ENCODE peak calls at places on chromosome 6, in ten cellular contexts. E, Z, I, N, R, Q, P, Y, W and D are unnamed samples.

GRCh38 chr6:11814819-11815218 is 36.2 kb upstream of the ADTRP start:
- DNase-seq in P (no peak), Y (no peak), I (no peak), W (no peak), N (no peak), Z (no peak), R (no peak), E (no peak), Q (no peak), D (no peak)

GRCh38 chr6:170129691-170130171 is 161.1 kb downstream of the DLL1 start:
- DNase-seq in Y (peak; percentile 71), Q (peak; percentile 30), Z (no peak), W (peak; percentile 38), E (no peak), I (peak; percentile 86), R (peak; percentile 29), N (no peak), P (peak; percentile 81), D (no peak)

GRCh38 chr6:51562198-51562597 is 525.2 kb downstream of the PKHD1 start:
- DNase-seq in N (no peak), Q (no peak), R (no peak), Y (no peak), P (no peak), Z (no peak), W (no peak), E (no peak), I (no peak), D (no peak)

GRCh38 chr6:118263929-118264486 is 284.1 kb upstream of the PLN start:
- DNase-seq in R (no peak), Z (peak; percentile 44), N (peak; percentile 44), Q (no peak), P (no peak), W (peak; percentile 58), Y (peak; percentile 33), I (no peak), E (no peak), D (peak; percentile 46)

GRCh38 chr6:168427184-168427583 is 13.8 kb upstream of the SMOC2 start:
- DNase-seq in Z (no peak), Y (no peak), N (no peak), R (no peak), E (no peak), P (no peak), W (no peak), I (no peak), Q (no peak), D (no peak)

GRCh38 chr6:44078795-44079671 is 48.2 kb downstream of the MRPL14 start:
- DNase-seq in E (peak; percentile 57), Z (peak; percentile 78), Y (peak; percentile 87), Q (peak; percentile 59), N (peak; percentile 81), I (no peak), W (peak; percentile 76), R (peak; percentile 74), P (no peak), D (peak; percentile 80)

GRCh38 chr6:34526241-34526972 is 29.7 kb downstream of the SPDEF start:
- DNase-seq in E (no peak), R (peak; percentile 31), Y (no peak), N (peak; percentile 33), Q (no peak), Z (no peak), W (no peak), P (no peak), I (peak; percentile 61), D (no peak)

GRCh38 chr6:25172819-25173218 is 106.4 kb upstream of the CARMIL1 start:
- DNase-seq in N (no peak), P (peak; percentile 59), R (no peak), Q (no peak), Y (no peak), I (no peak), E (peak; percentile 90), W (peak; percentile 97), Z (no peak), D (no peak)

GRCh38 chr6:158987657-158988056 is 12.3 kb downstream of the RSPH3 start:
- DNase-seq in E (no peak), R (no peak), W (no peak), Y (no peak), P (no peak), I (no peak), Q (no peak), Z (no peak), N (no peak), D (no peak)

GRCh38 chr6:158993639-158994038 is 6.4 kb downstream of the RSPH3 start:
- DNase-seq in Q (no peak), Y (no peak), Z (no peak), E (no peak), W (no peak), R (no peak), P (no peak), I (no peak), N (no peak), D (no peak)

GRCh38 chr6:158988477-158988876 is 11.5 kb downstream of the RSPH3 start:
- DNase-seq in W (no peak), P (no peak), Y (no peak), I (no peak), R (no peak), N (no peak), E (no peak), Q (no peak), Z (no peak), D (no peak)

GRCh38 chr6:158996863-158997262 is 3.1 kb downstream of the RSPH3 start:
- DNase-seq in Q (no peak), R (no peak), I (no peak), Y (no peak), E (no peak), N (no peak), W (no peak), Z (no peak), P (no peak), D (no peak)

DNA sequence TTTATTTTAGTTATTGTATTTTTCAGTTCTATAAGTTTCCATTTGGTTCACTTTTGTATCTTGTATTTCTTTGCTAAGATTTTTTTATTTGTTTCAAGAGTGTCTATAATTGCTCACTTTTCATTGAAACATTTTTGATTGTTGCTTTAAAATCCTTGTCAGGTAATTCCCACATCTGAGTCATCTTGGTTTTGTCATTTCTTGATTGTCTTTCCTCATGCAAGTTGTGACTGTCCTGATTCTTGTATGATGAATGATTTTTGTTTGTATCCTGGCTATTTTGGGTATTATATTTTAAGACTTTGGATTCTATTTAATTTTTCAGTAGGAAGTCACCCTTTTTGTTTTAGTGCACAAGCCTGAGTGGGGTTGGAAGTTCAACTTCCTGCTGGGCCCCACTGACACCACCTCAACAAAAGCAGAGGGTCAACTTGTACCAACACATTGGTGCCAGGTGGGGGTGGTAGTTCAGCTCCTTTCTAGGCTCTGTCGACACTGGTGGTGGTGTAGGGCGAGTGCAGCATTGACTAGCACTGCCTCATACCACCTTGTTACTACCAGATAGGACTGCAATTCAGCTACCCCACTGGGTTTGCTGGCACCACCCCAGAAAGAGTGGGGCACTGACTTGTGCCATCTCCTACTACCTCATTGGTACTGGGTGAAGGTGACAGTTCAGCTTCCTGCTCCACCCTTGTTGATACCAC is 8.8 kb downstream of the RSPH3 start:
- DNase-seq in E (no peak), P (no peak), Q (no peak), N (no peak), Z (peak; percentile 63), W (no peak), I (no peak), Y (no peak), R (no peak), D (no peak)
- TF ChIP-seq CTCF in E (peak; percentile 15), P (no peak), Q (no peak), N (no peak), Z (peak; percentile 50), W (no peak), I (no peak), Y (no peak), R (no peak), D (no peak)

GRCh38 chr6:29649701-29650673 is 6.9 kb upstream of the MOG start:
- DNase-seq in R (peak; percentile 98), P (peak; percentile 97), Y (peak; percentile 98), N (peak; percentile 99), I (peak; percentile 98), Q (peak; percentile 99), Z (peak; percentile 98), E (peak; percentile 96), W (peak; percentile 97), D (peak; percentile 98)

GRCh38 chr6:29651413-29652197 is 5.3 kb upstream of the MOG start:
- DNase-seq in Y (peak; percentile 52), W (peak; percentile 44), Q (no peak), E (peak; percentile 48), R (no peak), N (peak; percentile 21), Z (no peak), I (no peak), P (no peak), D (no peak)

GRCh38 chr6:29652198-29652584 is 4.7 kb upstream of the MOG start:
- DNase-seq in Z (no peak), Q (no peak), P (no peak), N (no peak), R (no peak), E (no peak), I (no peak), W (no peak), Y (no peak), D (no peak)

GRCh38 chr6:29653452-29654038 is 3.3 kb upstream of the MOG start:
- DNase-seq in R (no peak), N (peak; percentile 87), I (no peak), Q (no peak), Z (no peak), E (peak; percentile 57), W (peak; percentile 86), P (no peak), Y (peak; percentile 91), D (peak; percentile 36)

DNA sequence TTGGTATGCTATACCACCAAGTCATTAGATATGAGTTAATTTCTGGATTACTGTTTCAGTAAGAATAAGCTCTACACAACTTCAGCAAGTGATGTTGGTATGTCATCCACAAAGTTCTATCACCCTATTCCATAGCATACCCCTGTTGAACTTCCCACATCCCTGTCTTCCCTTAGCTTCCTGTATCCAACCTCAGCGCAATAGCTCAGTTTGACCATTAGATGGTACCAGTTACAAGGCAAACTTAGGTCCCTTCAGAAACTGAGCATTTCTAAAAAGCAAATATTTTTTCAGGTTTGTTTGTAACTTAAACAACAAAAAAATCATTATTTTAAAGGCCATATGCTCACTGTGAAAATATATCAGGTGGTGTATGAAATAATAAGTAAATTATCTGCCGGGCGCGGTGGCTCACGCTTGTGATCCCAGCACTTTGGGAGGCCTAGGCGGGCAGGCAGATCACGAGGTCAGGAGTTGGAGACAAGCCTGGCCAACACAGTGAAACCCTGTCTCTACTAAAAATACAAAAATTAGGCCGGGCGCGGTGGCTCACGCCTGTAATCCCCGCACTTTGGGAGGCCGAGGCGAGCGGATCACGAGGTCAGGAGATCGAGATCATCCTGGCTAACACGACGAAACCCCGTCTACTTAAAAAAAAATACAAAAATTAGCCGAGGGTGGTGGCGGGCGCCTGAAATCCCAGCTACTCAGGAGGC is 8.8 kb upstream of the MOG start:
- DNase-seq in N (peak; percentile 40), I (no peak), Z (no peak), Y (peak; percentile 50), E (peak; percentile 43), R (no peak), P (no peak), Q (no peak), W (peak; percentile 59), D (no peak)
- TF ChIP-seq CTCF in N (peak; percentile 64), I (peak; percentile 49), Z (peak; percentile 87), Y (peak; percentile 55), E (peak; percentile 72), R (peak; percentile 10), P (peak; percentile 51), Q (peak; percentile 51), W (peak; percentile 72), D (no peak)

GRCh38 chr6:7058250-7058923 is 49.4 kb upstream of the RREB1 start:
- DNase-seq in Y (peak; percentile 81), R (no peak), N (no peak), P (no peak), I (no peak), W (peak; percentile 95), Z (no peak), E (peak; percentile 96), Q (peak; percentile 77), D (no peak)
- TF ChIP-seq CTCF in Y (no peak), R (no peak), N (no peak), P (no peak), I (no peak), W (no peak), Z (no peak), E (no peak), Q (no peak), D (no peak)

DNA sequence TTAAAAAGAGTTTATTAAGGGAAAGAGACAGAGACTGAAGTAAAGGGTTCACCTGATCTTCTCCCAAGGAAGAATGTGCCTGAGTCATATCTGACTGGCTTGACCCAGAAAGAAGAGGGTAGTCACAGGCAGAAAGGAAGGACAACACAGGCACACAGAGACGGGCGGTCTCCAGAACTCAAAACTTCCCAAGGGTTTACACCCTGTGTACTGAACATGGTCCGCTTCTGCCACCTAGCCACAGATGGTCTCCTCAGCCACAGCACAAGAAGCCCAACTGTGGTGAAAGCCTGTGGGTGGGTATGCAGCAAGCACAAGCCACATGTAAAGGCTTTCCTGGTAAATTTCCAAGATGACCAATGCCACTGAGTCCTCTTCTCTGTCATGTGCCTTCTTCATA is 17.2 kb downstream of the UNC5CL start:
- DNase-seq in W (peak; percentile 40), R (no peak), N (peak; percentile 24), Z (no peak), Y (peak; percentile 51), E (peak; percentile 65), P (no peak), I (no peak), Q (no peak), D (no peak)
- TF ChIP-seq CTCF in W (peak; percentile 6), R (no peak), N (peak; percentile 36), Z (peak; percentile 38), Y (peak; percentile 39), E (peak; percentile 63), P (no peak), I (peak; percentile 33), Q (no peak), D (no peak)